ENCODE peak calls at places on chromosomes 5 and 9, in four cellular contexts. One of them, this sample, is unnamed.

GRCh38 chr5:9617739-9618504 is 12.2 kb downstream of the TAS2R1 start:
- DNase-seq in AG04450: no peak
- DNase-seq in nucleus accumbens: no peak
- DNase-seq in HT1080: no peak
- DNase-seq in this sample: no peak

GRCh38 chr5:139871624-139872023 is 76.0 kb downstream of the PSD2 start:
- DNase-seq in AG04450: no peak
- DNase-seq in HT1080: no peak
- DNase-seq in nucleus accumbens: no peak
- DNase-seq in this sample: no peak

GRCh38 chr5:124583469-124584350 is 162.7 kb downstream of the ZNF608 start:
- DNase-seq in AG04450: peak
- DNase-seq in HT1080: peak
- DNase-seq in nucleus accumbens: no peak
- DNase-seq in this sample: no peak

GRCh38 chr5:175288048-175288621 is 155.8 kb downstream of the DRD1 start:
- DNase-seq in HT1080: peak
- DNase-seq in nucleus accumbens: no peak
- DNase-seq in AG04450: no peak
- DNase-seq in this sample: peak

GRCh38 chr9:128685636-128686489 is 3.2 kb upstream of the SET start:
- DNase-seq in nucleus accumbens: no peak
- DNase-seq in HT1080: no peak
- DNase-seq in AG04450: no peak
- DNase-seq in this sample: no peak

GRCh38 chr5:168227001-168227400 is 64.4 kb upstream of the WWC1 start:
- DNase-seq in AG04450: no peak
- DNase-seq in HT1080: peak
- DNase-seq in nucleus accumbens: no peak
- DNase-seq in this sample: no peak

GRCh38 chr5:81782811-81783210 is 31.9 kb upstream of the SSBP2 start:
- DNase-seq in HT1080: peak
- DNase-seq in AG04450: no peak
- DNase-seq in nucleus accumbens: no peak
- DNase-seq in this sample: no peak

GRCh38 chr5:52139888-52140580 is 647.7 kb upstream of the ITGA1 start:
- DNase-seq in AG04450: no peak
- DNase-seq in nucleus accumbens: no peak
- DNase-seq in HT1080: no peak
- DNase-seq in this sample: no peak

GRCh38 chr9:13816837-13817236 is 497.1 kb downstream of the NFIB start:
- DNase-seq in HT1080: peak
- DNase-seq in nucleus accumbens: no peak
- DNase-seq in AG04450: no peak
- DNase-seq in this sample: no peak

GRCh38 chr5:14011089-14012004 is 66.9 kb upstream of the DNAH5 start:
- DNase-seq in HT1080: peak
- DNase-seq in AG04450: peak
- DNase-seq in nucleus accumbens: peak
- DNase-seq in this sample: peak

GRCh38 chr9:35664531-35665470 is at the start of gene ARHGEF39:
- DNase-seq in AG04450: no peak
- DNase-seq in HT1080: peak
- DNase-seq in nucleus accumbens: peak
- DNase-seq in this sample: peak

GRCh38 chr5:125075567-125075966 is 329.1 kb upstream of the ZNF608 start:
- DNase-seq in nucleus accumbens: no peak
- DNase-seq in AG04450: no peak
- DNase-seq in HT1080: no peak
- DNase-seq in this sample: no peak

GRCh38 chr5:141598389-141599360 is 20.1 kb downstream of the DIAPH1 start:
- DNase-seq in nucleus accumbens: no peak
- DNase-seq in HT1080: peak
- DNase-seq in AG04450: no peak
- DNase-seq in this sample: no peak

GRCh38 chr5:14370386-14370785 is 211.2 kb upstream of the OTULINL start:
- DNase-seq in AG04450: no peak
- DNase-seq in HT1080: no peak
- DNase-seq in nucleus accumbens: no peak
- DNase-seq in this sample: no peak